ENCODE peak calls at places on chromosomes 7 and 10, in nine cellular contexts. H is left ventricle myocardium inferior; Y is uterus; E is iPS DF 6.9; C is adrenal gland; D is CD4-positive, alpha-beta memory T cell; B is aorta; V is GM23248; O is Peyer's patch. J is an unnamed sample. For H3K4me1, the result is how much of the 10 kb centered on the place peaks cover.

GRCh38 chr7:80089341-80089740 is 45.3 kb upstream of the GNAI1 start:
- DNase-seq in H (no peak), Y (no peak), E (no peak), C (no peak), D (no peak), B (no peak), V (peak), O (no peak), J (no peak)

GRCh38 chr7:32227746-32228145 is 157.5 kb upstream of the PDE1C start:
- DNase-seq in H (no peak), Y (no peak), E (no peak), C (no peak), D (no peak), B (no peak), V (no peak), O (no peak), J (no peak)

GRCh38 chr7:34062341-34062740 is 157.0 kb downstream of the BMPER start:
- DNase-seq in H (no peak), Y (no peak), E (no peak), C (no peak), D (no peak), B (no peak), V (no peak), O (no peak), J (no peak)

GRCh38 chr7:109793-110556 is 82.4 kb upstream of the FAM20C start:
- DNase-seq in H (no peak), Y (no peak), E (no peak), C (no peak), D (no peak), B (no peak), V (no peak), O (peak), J (no peak)

GRCh38 chr10:133537551-133538545 is 10.7 kb downstream of the CYP2E1 start:
- DNase-seq in H (no peak), Y (no peak), E (no peak), C (no peak), D (no peak), B (no peak), V (no peak), O (no peak), J (no peak)

GRCh38 chr7:1052031-1052818 is 7.9 kb downstream of the GPR146 start:
- DNase-seq in H (peak), Y (no peak), E (no peak), C (no peak), D (no peak), B (peak), V (no peak), O (no peak), J (peak)

GRCh38 chr7:7554021-7554432 is 12.7 kb upstream of the MIOS start:
- DNase-seq in H (no peak), Y (no peak), E (no peak), C (no peak), D (no peak), B (no peak), V (peak), O (no peak), J (no peak)

GRCh38 chr10:114653926-114654325 is 4.1 kb downstream of the ABLIM1 start:
- DNase-seq in H (peak), Y (no peak), E (no peak), C (no peak), D (no peak), B (no peak), V (no peak), O (no peak), J (peak)

GRCh38 chr10:8037941-8038894 is 16.3 kb upstream of the GATA3 start:
- DNase-seq in H (no peak), Y (no peak), E (no peak), C (no peak), D (peak), B (no peak), V (no peak), O (no peak), J (no peak)

GRCh38 chr10:8283986-8284385 is 229.5 kb downstream of the GATA3 start:
- DNase-seq in H (peak), Y (no peak), E (no peak), C (no peak), D (no peak), B (no peak), V (no peak), O (no peak), J (no peak)

GRCh38 chr10:74365109-74365508 is 214.1 kb downstream of the ADK start:
- DNase-seq in H (no peak), Y (no peak), E (no peak), C (no peak), D (no peak), B (no peak), V (no peak), O (no peak), J (no peak)

GRCh38 chr7:142303650-142304049 is 45.8 kb upstream of the PRSS58 start:
- DNase-seq in H (no peak), Y (no peak), E (peak), C (no peak), D (peak), B (no peak), V (peak), O (no peak), J (no peak)

GRCh38 chr7:74483402-74484336 is 30.0 kb downstream of the GTF2IRD1 start:
- DNase-seq in H (no peak), Y (no peak), E (no peak), C (peak), D (no peak), B (no peak), V (peak), O (no peak), J (no peak)

GRCh38 chr7:121547341-121548092 is 151.4 kb upstream of the FAM3C start:
- DNase-seq in H (no peak), Y (no peak), E (peak), C (no peak), D (peak), B (no peak), V (peak), O (no peak), J (no peak)

GRCh38 chr7:109308816-109309215 is 739.1 kb downstream of the DNAJB9 start:
- DNase-seq in H (no peak), Y (no peak), E (no peak), C (no peak), D (no peak), B (no peak), V (no peak), O (no peak), J (no peak)

GRCh38 chr10:61662794-61663259 is at the start of gene CABCOCO1:
- DNase-seq in H (peak), Y (peak), E (peak), C (peak), D (no peak), B (peak), V (peak), O (no peak), J (peak)

DNA sequence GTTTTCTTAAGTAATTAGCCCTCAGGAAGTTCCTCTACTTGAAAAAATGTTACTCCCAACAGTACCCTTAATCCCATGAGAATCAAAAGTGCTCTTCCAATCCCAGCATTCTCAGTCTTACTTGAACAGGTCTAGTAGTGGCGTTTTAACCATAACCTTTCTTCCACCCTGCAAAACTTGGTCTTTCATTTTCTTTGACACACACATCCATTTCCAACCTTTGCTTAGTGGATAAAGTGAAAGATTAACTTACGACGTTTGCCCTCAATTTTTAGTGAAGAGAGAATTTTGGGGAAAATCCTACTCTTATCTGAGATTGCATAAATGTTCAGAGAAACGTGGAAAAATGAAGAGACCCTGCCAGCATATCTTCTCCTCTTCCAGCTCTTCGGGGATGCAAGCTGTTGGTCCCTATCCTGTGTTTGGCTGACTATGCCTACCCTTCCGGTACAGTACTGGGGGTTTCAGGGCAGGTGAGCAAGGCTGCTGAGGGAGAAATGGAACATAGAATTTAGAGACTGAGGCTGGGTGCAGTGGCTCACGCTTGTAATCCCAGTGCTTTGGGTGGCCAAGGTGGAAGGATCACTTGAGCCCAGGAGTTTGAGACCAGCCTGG is 18.8 kb downstream of the WBP1L start:
- DNase-seq in H (no peak), Y (no peak), E (no peak), C (no peak), D (no peak), B (no peak), V (no peak), O (no peak), J (no peak)
- H3K4me1 ChIP-seq in H (half or more), Y (under half), E (under half), C (half or more), D (under half), B (under half), V (under half), O (under half), J (half or more)

DNA sequence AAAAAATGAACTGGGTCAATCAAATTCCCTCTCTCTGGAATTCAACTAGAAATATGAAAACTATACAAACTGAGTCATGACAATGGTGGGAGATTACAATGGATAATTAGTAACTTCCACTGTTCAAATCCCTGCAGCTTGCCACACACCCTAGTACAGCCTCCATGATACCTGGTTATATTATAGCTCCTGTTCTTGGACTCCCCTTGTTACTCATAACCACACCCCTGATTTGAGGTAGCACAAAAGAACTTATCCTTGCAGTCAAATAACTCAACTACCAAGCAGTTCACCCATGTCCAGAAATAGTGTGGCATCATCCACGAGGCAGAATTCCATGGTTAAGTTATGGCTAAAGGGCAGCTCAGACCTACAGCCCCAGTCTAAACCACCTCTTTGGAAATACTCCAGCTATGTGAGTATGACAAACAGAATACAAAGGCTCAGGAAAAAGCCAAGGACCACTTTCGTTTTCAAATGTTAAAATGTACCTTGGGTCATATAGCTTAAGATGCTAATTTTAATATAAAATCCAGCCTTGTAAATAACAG is 164.7 kb downstream of the CPEB3 start:
- DNase-seq in H (no peak), Y (no peak), E (no peak), C (no peak), D (no peak), B (no peak), V (no peak), O (no peak), J (no peak)
- H3K4me1 ChIP-seq in H (half or more), Y (under half), E (under half), C (half or more), D (under half), B (under half), V (under half), O (under half), J (half or more)

GRCh38 chr7:106050743-106051110 is 61.4 kb downstream of the SYPL1 start:
- DNase-seq in H (no peak), Y (no peak), E (no peak), C (peak), D (no peak), B (peak), V (peak), O (no peak), J (no peak)

GRCh38 chr7:106054971-106055370 is 57.1 kb downstream of the SYPL1 start:
- DNase-seq in H (no peak), Y (no peak), E (no peak), C (no peak), D (no peak), B (no peak), V (no peak), O (no peak), J (no peak)

GRCh38 chr7:106054133-106054532 is 58.0 kb downstream of the SYPL1 start:
- DNase-seq in H (no peak), Y (no peak), E (no peak), C (no peak), D (no peak), B (no peak), V (no peak), O (no peak), J (no peak)

GRCh38 chr7:106053109-106053508 is 59.0 kb downstream of the SYPL1 start:
- DNase-seq in H (no peak), Y (no peak), E (no peak), C (no peak), D (no peak), B (no peak), V (no peak), O (no peak), J (no peak)

GRCh38 chr7:106052681-106053080 is 59.4 kb downstream of the SYPL1 start:
- DNase-seq in H (no peak), Y (no peak), E (no peak), C (no peak), D (no peak), B (no peak), V (no peak), O (no peak), J (no peak)
- H3K4me1 ChIP-seq in H (under half), Y (under half), E (under half), C (under half), D (under half), B (under half), V (under half), O (under half), J (under half)

GRCh38 chr7:131051304-131051703 is 276.4 kb upstream of the MKLN1 start:
- DNase-seq in H (no peak), Y (no peak), E (no peak), C (no peak), D (no peak), B (no peak), V (no peak), O (no peak), J (no peak)
- H3K4me1 ChIP-seq in H (half or more), Y (under half), E (under half), C (half or more), D (half or more), B (under half), V (under half), O (under half), J (half or more)

DNA sequence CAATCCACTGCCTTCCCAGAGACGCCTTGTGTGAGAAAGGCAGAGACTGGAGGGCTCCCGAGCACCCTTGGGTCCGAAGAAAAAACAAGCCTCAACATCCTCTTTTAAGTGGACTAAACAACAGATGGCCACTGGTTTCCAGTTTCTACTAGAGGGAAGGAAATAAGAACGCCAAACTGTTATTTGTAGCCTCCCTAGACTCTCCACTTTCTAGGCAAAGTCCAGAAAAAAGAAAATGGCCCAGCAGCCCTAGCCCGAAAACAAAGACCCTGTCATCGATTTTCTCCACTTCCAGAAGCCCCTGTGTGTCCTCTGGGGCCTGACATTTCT is 6.0 kb downstream of the RGS10 start:
- DNase-seq in H (no peak), Y (no peak), E (no peak), C (no peak), D (no peak), B (no peak), V (no peak), O (no peak), J (no peak)
- H3K4me1 ChIP-seq in H (under half), Y (under half), E (under half), C (under half), D (half or more), B (under half), V (under half), O (under half), J (under half)

DNA sequence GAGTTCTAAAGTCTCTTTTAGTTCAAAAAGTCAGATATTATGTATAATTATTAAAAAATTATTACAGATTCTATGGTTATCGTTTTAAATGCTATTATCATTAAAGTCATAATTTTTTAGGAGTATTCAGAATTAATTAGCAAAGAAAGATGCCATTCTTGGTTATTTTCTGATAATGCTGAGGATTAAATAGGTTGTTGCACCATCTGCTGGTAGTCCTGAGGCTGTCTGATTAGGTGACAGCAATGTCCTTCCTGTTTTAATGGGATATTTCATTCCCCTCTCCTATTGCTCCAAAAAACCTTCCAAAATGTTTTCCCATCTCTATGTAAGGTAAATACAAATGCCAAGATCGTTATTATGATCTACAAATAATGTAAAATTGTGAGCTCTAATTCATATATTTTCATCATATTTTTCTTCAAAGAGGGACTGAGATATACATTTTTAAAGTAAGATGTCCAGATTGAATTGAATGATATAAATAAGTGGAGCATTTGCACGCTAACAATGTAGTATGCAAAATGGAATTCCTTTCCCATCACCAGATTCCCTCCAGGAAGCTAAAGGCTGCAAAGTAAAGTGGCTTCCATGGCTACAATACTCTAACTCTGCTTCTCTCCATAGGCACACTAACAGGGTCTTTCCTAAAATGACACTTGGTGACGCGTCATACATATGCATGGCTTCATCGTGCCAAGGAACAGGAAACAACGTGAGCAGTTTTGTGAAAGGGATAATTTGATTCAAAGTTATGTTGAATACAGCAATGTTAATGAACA is 58.8 kb upstream of the AKR1E2 start:
- DNase-seq in H (no peak), Y (peak), E (no peak), C (no peak), D (peak), B (no peak), V (peak), O (no peak), J (peak)
- H3K4me1 ChIP-seq in H (half or more), Y (under half), E (under half), C (under half), D (under half), B (under half), V (half or more), O (under half), J (under half)

DNA sequence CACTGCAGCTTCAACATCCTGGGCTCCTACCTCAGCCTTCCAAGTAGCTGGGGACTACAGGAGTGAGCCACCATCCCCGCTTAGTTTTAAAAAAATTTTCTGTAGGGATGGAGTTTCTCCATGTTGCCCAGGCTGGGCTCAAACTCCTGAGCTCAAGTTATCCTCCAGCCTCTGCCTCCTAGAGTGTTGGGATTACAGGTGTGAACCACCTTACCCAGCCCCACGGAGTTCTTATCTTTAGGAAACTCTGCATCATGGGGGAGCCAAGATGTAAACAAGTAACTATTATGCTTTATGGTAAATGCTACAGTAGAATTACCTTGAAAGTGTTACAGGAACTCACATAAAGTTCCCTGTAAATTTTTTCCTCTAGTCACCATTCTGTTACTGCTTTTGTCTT is 65.3 kb downstream of the PHTF2 start:
- DNase-seq in H (no peak), Y (no peak), E (no peak), C (no peak), D (no peak), B (no peak), V (no peak), O (no peak), J (no peak)
- H3K4me1 ChIP-seq in H (under half), Y (under half), E (under half), C (under half), D (under half), B (under half), V (under half), O (under half), J (under half)

DNA sequence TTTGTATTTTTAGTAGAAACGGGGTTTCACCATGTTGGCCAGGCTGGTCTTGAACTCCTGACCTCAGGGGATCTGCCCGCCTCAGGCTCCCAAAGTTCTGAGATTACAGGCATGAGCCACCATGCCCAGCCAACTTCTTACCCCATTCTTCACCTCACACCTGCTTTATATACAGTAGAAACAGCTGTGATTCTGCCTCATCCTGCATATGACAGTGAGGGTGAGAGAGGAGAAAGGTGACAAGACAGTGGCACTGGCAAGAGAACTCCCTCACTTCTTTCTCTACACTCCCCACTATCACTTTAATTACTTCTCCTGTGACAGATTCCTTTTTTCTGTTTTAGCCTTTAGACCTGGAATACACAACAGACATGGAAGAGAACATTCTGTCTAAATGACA is 61.8 kb upstream of the CAPZA2 start:
- DNase-seq in H (no peak), Y (no peak), E (no peak), C (no peak), D (no peak), B (no peak), V (no peak), O (no peak), J (no peak)
- H3K4me1 ChIP-seq in H (under half), Y (under half), E (under half), C (under half), D (under half), B (under half), V (half or more), O (under half), J (under half)